ENCODE peak calls at places on chromosomes 5 and 9, in six cellular contexts. V is WTC11, X is NCI-H510A, J is heart right ventricle, A is D341Med, G is progenitor cell of endocrine pancreas. T is an unnamed sample.

GRCh38 chr9:99299214-99300102 is 77.4 kb downstream of the SEC61B start:
- DNase-seq in V (no peak), X (no peak), J (no peak), A (peak; percentile 45), G (no peak), T (peak; percentile 15)

GRCh38 chr5:115936031-115936430 is 26.2 kb upstream of the LVRN start:
- DNase-seq in V (no peak), X (no peak), J (no peak), A (no peak), G (no peak), T (no peak)

GRCh38 chr5:37926732-37927131 is 86.9 kb upstream of the GDNF start:
- DNase-seq in V (no peak), X (no peak), J (no peak), A (peak; percentile 78), G (no peak), T (peak; percentile 32)

GRCh38 chr9:109880276-109881169 is 100.5 kb downstream of the PALM2AKAP2 start:
- DNase-seq in V (peak; percentile 56), X (no peak), J (no peak), A (peak; percentile 44), G (no peak), T (no peak)

GRCh38 chr5:98927242-98927987 is 1.4 kb downstream of the CHD1 start:
- DNase-seq in V (no peak), X (no peak), J (no peak), A (peak; percentile 23), G (no peak), T (no peak)

GRCh38 chr5:388266-389196 is 54.4 kb upstream of the EXOC3 start:
- DNase-seq in V (no peak), X (peak; percentile 27), J (no peak), A (peak; percentile 17), G (peak; percentile 8), T (no peak)

GRCh38 chr5:5140051-5141010 is at the start of gene ADAMTS16:
- DNase-seq in V (peak; percentile 75), X (no peak), J (no peak), A (peak; percentile 53), G (peak; percentile 55), T (no peak)

GRCh38 chr9:135885100-135885853 is 22.1 kb downstream of the CAMSAP1 start:
- DNase-seq in V (no peak), X (no peak), J (no peak), A (peak; percentile 60), G (no peak), T (no peak)

GRCh38 chr9:93902780-93903655 is 52.1 kb downstream of the BARX1 start:
- DNase-seq in V (peak; percentile 6), X (no peak), J (no peak), A (no peak), G (no peak), T (no peak)

GRCh38 chr5:109939109-109939682 is 249.5 kb downstream of the MAN2A1 start:
- DNase-seq in V (no peak), X (no peak), J (no peak), A (no peak), G (no peak), T (no peak)

GRCh38 chr5:177094224-177095087 is 7.7 kb downstream of the FGFR4 start:
- DNase-seq in V (no peak), X (no peak), J (peak; percentile 88), A (no peak), G (no peak), T (no peak)

GRCh38 chr9:89606567-89607311 is 1.9 kb downstream of the GADD45G start:
- DNase-seq in V (peak; percentile 41), X (no peak), J (peak; percentile 34), A (peak; percentile 75), G (no peak), T (no peak)

GRCh38 chr9:126459965-126460843 is 133.6 kb downstream of the MVB12B start:
- DNase-seq in V (no peak), X (no peak), J (no peak), A (no peak), G (no peak), T (no peak)

GRCh38 chr9:132894343-132894742 is 15.6 kb downstream of the SPACA9 start:
- DNase-seq in V (no peak), X (no peak), J (no peak), A (no peak), G (no peak), T (no peak)

GRCh38 chr9:130117816-130118632 is 54.2 kb upstream of the NCS1 start:
- DNase-seq in V (no peak), X (no peak), J (no peak), A (no peak), G (no peak), T (peak; percentile 55)

GRCh38 chr9:33166263-33167083 is 663 bp downstream of the B4GALT1 start:
- DNase-seq in V (no peak), X (no peak), J (peak; percentile 70), A (no peak), G (no peak), T (no peak)

GRCh38 chr5:139882961-139883539 is 87.4 kb downstream of the PSD2 start:
- DNase-seq in V (no peak), X (no peak), J (no peak), A (no peak), G (no peak), T (no peak)

GRCh38 chr5:43155394-43156096 is 34.8 kb downstream of the ZNF131 start:
- DNase-seq in V (peak; percentile 14), X (no peak), J (no peak), A (no peak), G (no peak), T (no peak)

GRCh38 chr5:135697959-135698345 is 119.2 kb upstream of the CXCL14 start:
- DNase-seq in V (no peak), X (no peak), J (no peak), A (no peak), G (no peak), T (no peak)

GRCh38 chr5:133353741-133354140 is 258.6 kb downstream of the FSTL4 start:
- DNase-seq in V (peak; percentile 28), X (no peak), J (no peak), A (no peak), G (no peak), T (no peak)

GRCh38 chr5:1786621-1787471 is 12.8 kb downstream of the MRPL36 start:
- DNase-seq in V (no peak), X (no peak), J (no peak), A (no peak), G (no peak), T (no peak)

GRCh38 chr5:16456103-16456832 is 9.3 kb downstream of the ZNF622 start:
- DNase-seq in V (no peak), X (no peak), J (no peak), A (peak; percentile 44), G (no peak), T (peak; percentile 62)

GRCh38 chr9:133112361-133113026 is 8.5 kb downstream of the RALGDS start:
- DNase-seq in V (no peak), X (no peak), J (peak; percentile 34), A (no peak), G (no peak), T (no peak)

GRCh38 chr5:143134269-143134668 is 269.2 kb downstream of the NR3C1 start:
- DNase-seq in V (no peak), X (no peak), J (no peak), A (no peak), G (no peak), T (no peak)

GRCh38 chr5:139746691-139747582 is 48.7 kb upstream of the PSD2 start:
- DNase-seq in V (peak; percentile 65), X (no peak), J (no peak), A (peak; percentile 77), G (no peak), T (peak; percentile 80)

GRCh38 chr5:82277987-82278710 is at the start of gene RPS23:
- DNase-seq in V (peak; percentile 81), X (peak; percentile 78), J (peak; percentile 92), A (peak; percentile 92), G (peak; percentile 71), T (peak; percentile 65)

GRCh38 chr9:100430286-100430940 is 3.5 kb downstream of the MSANTD3 start:
- DNase-seq in V (no peak), X (no peak), J (no peak), A (no peak), G (no peak), T (no peak)